ENCODE peak calls at places on chromosomes 6 and 20, in five cellular contexts. One of them, this sample, is unnamed.

GRCh38 chr6:34692280-34692679 is 4.3 kb downstream of the ILRUN start:
- DNase-seq in GOT3: no peak
- DNase-seq in GM12865: no peak
- DNase-seq in tibial artery: no peak
- DNase-seq in GM13976: no peak
- DNase-seq in this sample: no peak

GRCh38 chr6:84825461-84825860 is 61.1 kb upstream of the TBX18 start:
- DNase-seq in GOT3: no peak
- DNase-seq in GM12865: no peak
- DNase-seq in tibial artery: no peak
- DNase-seq in GM13976: no peak
- DNase-seq in this sample: no peak

GRCh38 chr6:28333599-28334018 is 2.3 kb downstream of the ZSCAN31 start:
- DNase-seq in GOT3: no peak
- DNase-seq in GM12865: no peak
- DNase-seq in tibial artery: no peak
- DNase-seq in GM13976: no peak
- DNase-seq in this sample: no peak

GRCh38 chr6:71468841-71469750 is 180.5 kb downstream of the OGFRL1 start:
- DNase-seq in GOT3: peak
- DNase-seq in GM12865: no peak
- DNase-seq in tibial artery: peak
- DNase-seq in GM13976: no peak
- DNase-seq in this sample: peak

GRCh38 chr6:46323312-46323965 is 152.7 kb upstream of the ENPP5 start:
- DNase-seq in GOT3: peak
- DNase-seq in GM12865: no peak
- DNase-seq in tibial artery: no peak
- DNase-seq in GM13976: no peak
- DNase-seq in this sample: peak

GRCh38 chr6:107674995-107675738 is 148.9 kb downstream of the SCML4 start:
- DNase-seq in GOT3: peak
- DNase-seq in GM12865: peak
- DNase-seq in tibial artery: peak
- DNase-seq in GM13976: peak
- DNase-seq in this sample: peak

GRCh38 chr6:56842602-56843475 is 112.1 kb upstream of the BEND6 start:
- DNase-seq in GOT3: no peak
- DNase-seq in GM12865: peak
- DNase-seq in tibial artery: peak
- DNase-seq in GM13976: peak
- DNase-seq in this sample: no peak

GRCh38 chr20:52785678-52786077 is 186.5 kb upstream of the TSHZ2 start:
- DNase-seq in GOT3: no peak
- DNase-seq in GM12865: no peak
- DNase-seq in tibial artery: no peak
- DNase-seq in GM13976: no peak
- DNase-seq in this sample: no peak

GRCh38 chr6:19880066-19880465 is 42.9 kb downstream of the ID4 start:
- DNase-seq in GOT3: no peak
- DNase-seq in GM12865: no peak
- DNase-seq in tibial artery: no peak
- DNase-seq in GM13976: no peak
- DNase-seq in this sample: no peak

GRCh38 chr20:24522452-24523330 is 53.3 kb downstream of the SYNDIG1 start:
- DNase-seq in GOT3: no peak
- DNase-seq in GM12865: no peak
- DNase-seq in tibial artery: no peak
- DNase-seq in GM13976: no peak
- DNase-seq in this sample: no peak

GRCh38 chr20:15449061-15449460 is 1111.6 kb upstream of the FLRT3 start:
- DNase-seq in GOT3: no peak
- DNase-seq in GM12865: no peak
- DNase-seq in tibial artery: no peak
- DNase-seq in GM13976: no peak
- DNase-seq in this sample: no peak

GRCh38 chr6:12395898-12396297 is 105.7 kb downstream of the EDN1 start:
- DNase-seq in GOT3: no peak
- DNase-seq in GM12865: no peak
- DNase-seq in tibial artery: no peak
- DNase-seq in GM13976: no peak
- DNase-seq in this sample: no peak

GRCh38 chr6:31042801-31043200 is 32.5 kb downstream of the MUC22 start:
- DNase-seq in GOT3: peak
- DNase-seq in GM12865: peak
- DNase-seq in tibial artery: no peak
- DNase-seq in GM13976: peak
- DNase-seq in this sample: no peak

GRCh38 chr6:42403831-42404230 is 47.9 kb downstream of the TRERF1 start:
- DNase-seq in GOT3: no peak
- DNase-seq in GM12865: no peak
- DNase-seq in tibial artery: no peak
- DNase-seq in GM13976: no peak
- DNase-seq in this sample: no peak

This sample was measured in T1000.